ENCODE peak calls at places on chromosome 9, in seven cellular contexts. B, V, D, W, E, Z and I are unnamed samples.
A peak's percentile ranks its signal among the peaks of the same experiment; 100 is the strongest.

GRCh38 chr9:87701931-87702421 is 23.9 kb upstream of the CTSL start:
- DNase-seq in B (no peak), W (no peak), Z (no peak), D (peak; percentile 82), E (no peak), V (no peak), I (peak; percentile 17)

GRCh38 chr9:82491604-82492003 is 503.0 kb downstream of the SPATA31D1 start:
- DNase-seq in Z (peak; percentile 10), D (no peak), V (no peak), E (no peak), W (no peak), B (no peak), I (no peak)

GRCh38 chr9:87954230-87954629 is 20.1 kb downstream of the CDK20 start:
- DNase-seq in W (no peak), B (no peak), D (no peak), Z (no peak), V (no peak), E (no peak), I (no peak)

GRCh38 chr9:88835038-88835466 is 156.2 kb upstream of the S1PR3 start:
- DNase-seq in B (no peak), D (no peak), V (no peak), E (no peak), Z (peak; percentile 79), W (peak; percentile 81), I (no peak)

GRCh38 chr9:2800385-2801179 is 43.3 kb downstream of the PUM3 start:
- DNase-seq in V (peak; percentile 33), E (no peak), Z (peak; percentile 36), B (no peak), D (peak; percentile 54), W (no peak), I (no peak)

GRCh38 chr9:21402387-21403247 is 6.3 kb upstream of the IFNA8 start:
- DNase-seq in B (peak; percentile 77), D (peak; percentile 67), V (no peak), Z (no peak), E (no peak), W (no peak), I (peak; percentile 31)

GRCh38 chr9:83511051-83511450 is 27.1 kb downstream of the FRMD3 start:
- DNase-seq in W (peak; percentile 2), D (no peak), V (no peak), E (no peak), Z (no peak), B (no peak), I (no peak)

GRCh38 chr9:112620998-112621694 is 96.8 kb downstream of the INIP start:
- DNase-seq in E (no peak), B (no peak), D (no peak), V (no peak), Z (no peak), W (no peak), I (no peak)

GRCh38 chr9:96565684-96566360 is 53.8 kb downstream of the CDC14B start:
- DNase-seq in B (no peak), E (no peak), V (no peak), W (no peak), D (peak; percentile 24), Z (peak; percentile 34), I (no peak)

GRCh38 chr9:33167949-33168535 is 906 bp upstream of the B4GALT1 start:
- DNase-seq in E (no peak), D (peak; percentile 40), W (no peak), V (no peak), Z (no peak), B (no peak), I (no peak)

GRCh38 chr9:91923145-91923544 is 26.9 kb downstream of the ROR2 start:
- DNase-seq in D (no peak), W (no peak), V (no peak), Z (no peak), E (no peak), B (no peak), I (no peak)

GRCh38 chr9:99114846-99115500 is 10.1 kb downstream of the TGFBR1 start:
- DNase-seq in V (no peak), Z (no peak), B (no peak), D (no peak), W (no peak), E (no peak), I (no peak)

GRCh38 chr9:117734523-117735314 is 30.5 kb downstream of the TLR4 start:
- DNase-seq in B (no peak), V (no peak), Z (no peak), W (no peak), D (no peak), E (no peak), I (no peak)

GRCh38 chr9:28808042-28808441 is 1234.8 kb upstream of the C9orf72 start:
- DNase-seq in Z (no peak), D (no peak), W (peak; percentile 87), B (no peak), V (no peak), E (no peak), I (no peak)
- H3K9ac ChIP-seq in Z (no peak overlapping the region), D (no peak overlapping the region), W (no peak overlapping the region), B (no peak overlapping the region), V (no peak overlapping the region), E (no peak overlapping the region), I (no peak overlapping the region)

GRCh38 chr9:124442360-124442759 is 7.9 kb upstream of the ADGRD2 start:
- DNase-seq in V (no peak), B (no peak), E (no peak), D (no peak), Z (no peak), W (no peak), I (no peak)
- H3K27me3 ChIP-seq in V (no peaks in the 10 kb centered on the region), B (no peaks in the 10 kb centered on the region), E (no peaks in the 10 kb centered on the region), D (no peaks in the 10 kb centered on the region), Z (peaks cover 28% of the 10 kb centered on the region), W (peaks cover 31% of the 10 kb centered on the region), I (no peaks in the 10 kb centered on the region)

DNA sequence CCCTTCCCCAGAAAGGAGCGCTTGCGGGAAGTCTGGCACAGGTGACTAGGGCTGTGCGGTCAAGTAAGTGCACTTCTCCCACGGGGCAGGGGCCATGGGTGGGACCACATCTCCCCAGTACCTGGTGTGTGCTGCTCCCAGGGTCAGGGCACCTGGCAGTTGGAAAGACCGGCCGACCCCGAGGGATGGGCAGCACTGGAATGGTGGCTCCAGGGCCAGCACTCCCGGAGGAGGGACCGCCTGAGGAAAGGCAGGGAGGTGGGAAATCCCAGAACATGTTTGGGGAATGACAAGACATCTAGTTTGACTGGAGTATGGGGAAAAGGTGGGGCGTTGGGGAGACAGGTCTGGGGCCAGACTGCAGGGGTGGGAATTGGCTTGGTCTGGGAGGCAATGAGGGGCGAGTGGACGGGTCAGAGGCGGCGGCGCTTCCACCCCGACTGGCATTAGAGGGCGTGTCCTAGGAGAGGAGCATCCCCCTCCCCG is 699 bp upstream of the GLIPR2 start:
- DNase-seq in E (no peak), D (peak; percentile 69), Z (no peak), V (peak; percentile 31), W (no peak), B (peak; percentile 57), I (no peak)
- H4K8ac ChIP-seq in E (no peak overlapping the region), D (no peak overlapping the region), Z (peak overlapping the region; percentile 61), V (peak overlapping the region; percentile 55), W (no peak overlapping the region), B (no peak overlapping the region), I (no peak overlapping the region)

DNA sequence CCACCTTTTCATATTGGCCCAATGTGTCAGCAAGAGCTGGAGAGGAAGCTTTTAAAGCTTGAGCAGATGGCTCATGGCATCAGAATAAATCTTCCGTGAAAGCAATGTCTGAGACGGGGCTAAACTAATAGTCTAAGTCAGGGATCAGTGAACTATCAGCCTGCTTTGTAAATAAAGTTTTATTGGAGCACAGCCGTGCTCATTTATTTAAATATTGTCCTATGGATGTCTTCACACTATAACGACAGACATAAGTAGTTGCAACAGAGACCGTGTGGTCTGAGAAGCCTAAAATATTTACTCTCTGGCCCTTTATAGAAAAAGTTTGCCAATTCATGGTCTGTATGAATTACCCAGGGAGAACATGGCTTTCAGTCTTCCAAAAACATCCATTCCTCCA is 85.6 kb upstream of the SLC44A1 start:
- DNase-seq in W (no peak), Z (no peak), B (no peak), V (no peak), D (no peak), E (no peak), I (no peak)
- H3K9ac ChIP-seq in W (no peak overlapping the region), Z (no peak overlapping the region), B (no peak overlapping the region), V (no peak overlapping the region), D (no peak overlapping the region), E (no peak overlapping the region), I (no peak overlapping the region)

DNA sequence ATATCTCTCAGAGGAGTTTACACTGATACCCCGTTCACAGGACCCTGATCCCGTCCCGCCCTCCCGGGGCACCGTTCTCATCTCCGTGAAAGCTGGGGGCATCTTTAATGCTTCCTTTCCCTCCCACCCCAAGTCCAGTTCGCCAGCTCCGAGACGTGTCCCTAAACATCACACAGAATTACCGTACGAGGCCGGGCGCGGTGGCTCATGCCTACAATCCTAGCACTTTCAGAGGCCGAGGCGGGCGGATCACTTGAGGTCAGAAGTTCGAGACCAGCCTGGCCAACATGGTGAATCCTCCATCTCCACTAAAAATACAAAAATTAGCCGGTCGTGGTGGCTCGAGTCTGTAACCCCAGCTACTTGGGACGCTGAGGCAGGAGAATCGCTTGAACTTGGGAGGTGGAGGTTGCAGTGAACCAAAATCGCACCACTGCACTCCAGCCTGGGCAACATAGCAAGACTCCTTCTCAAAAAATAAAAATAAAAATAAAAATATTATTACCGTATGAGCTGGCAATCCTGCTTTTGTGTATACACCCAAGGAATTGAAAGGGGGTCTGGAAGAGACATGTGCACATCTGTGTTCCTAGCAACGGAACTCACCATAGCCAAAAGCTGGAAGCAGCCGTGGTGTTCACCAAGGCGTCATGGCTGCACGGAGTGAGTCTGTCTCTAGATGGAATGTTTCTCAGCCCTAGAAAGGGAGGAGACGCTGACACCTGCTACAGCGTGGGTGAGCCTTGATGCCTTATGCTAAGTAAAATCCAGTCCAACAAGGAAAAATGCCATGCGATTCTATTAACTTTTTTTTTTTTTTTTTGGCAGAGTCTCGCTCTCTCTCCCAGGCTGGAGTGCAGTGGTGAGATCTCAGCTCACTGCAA is 1.2 kb upstream of the ABO start:
- DNase-seq in V (no peak), W (no peak), D (no peak), Z (no peak), E (no peak), B (no peak), I (no peak)
- H3K27me3 ChIP-seq in V (peaks cover 38% of the 10 kb centered on the region), W (peaks cover 85% of the 10 kb centered on the region), D (peaks cover 27% of the 10 kb centered on the region), Z (peaks cover 69% of the 10 kb centered on the region), E (peaks cover 34% of the 10 kb centered on the region), B (peaks cover 21% of the 10 kb centered on the region), I (peaks cover 95% of the 10 kb centered on the region)

DNA sequence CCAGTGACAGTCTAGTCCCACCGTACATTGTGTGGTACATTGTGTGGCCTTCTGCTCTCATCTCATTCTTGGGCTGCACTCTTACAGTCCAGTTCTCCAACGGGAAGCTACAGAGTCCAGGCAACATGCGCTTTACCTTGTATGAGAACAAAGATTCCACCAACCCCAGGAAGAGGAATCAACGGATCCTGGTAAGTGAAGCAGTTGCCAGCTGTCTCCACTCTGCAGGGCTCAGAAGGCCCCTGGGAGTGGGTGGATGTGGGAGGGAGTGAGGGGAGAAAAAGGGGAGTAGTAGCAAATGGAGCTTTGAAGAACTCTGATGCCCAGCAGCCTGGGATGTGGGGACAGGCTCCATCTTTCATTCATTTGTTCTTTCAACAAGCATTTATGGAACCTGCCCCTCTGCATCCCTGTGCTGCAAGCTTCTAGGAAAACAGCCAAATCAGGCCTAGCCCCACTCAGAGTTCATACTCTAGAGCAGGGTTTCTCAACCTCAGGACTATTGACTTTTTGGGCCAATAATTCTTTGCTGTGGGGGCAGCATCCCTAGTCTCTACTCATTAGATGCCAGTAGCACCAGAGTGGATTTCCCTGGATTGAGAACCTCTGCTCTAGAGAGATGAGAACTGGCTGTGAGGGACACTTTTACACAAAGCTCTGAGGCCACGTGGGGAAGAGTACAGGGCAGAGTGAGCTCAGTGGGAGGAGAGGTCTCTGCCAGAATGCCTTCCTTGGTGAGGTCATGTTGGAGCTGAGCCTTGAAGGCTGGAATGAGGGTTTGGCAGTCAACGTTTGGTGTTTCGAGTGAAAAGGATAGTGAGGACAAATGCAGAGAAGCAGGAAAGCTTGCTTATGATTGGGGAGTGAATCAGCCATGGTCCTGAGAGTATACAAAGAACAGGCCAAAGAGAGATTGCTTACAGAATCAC is 1.1 kb downstream of the POLR1E start:
- DNase-seq in W (peak; percentile 83), V (no peak), E (no peak), Z (peak; percentile 98), B (no peak), D (peak; percentile 48), I (no peak)
- H4K8ac ChIP-seq in W (no peak overlapping the region), V (no peak overlapping the region), E (peak overlapping the region; percentile 3), Z (peak overlapping the region; percentile 56), B (no peak overlapping the region), D (no peak overlapping the region), I (no peak overlapping the region)